ENCODE peak calls at places on chromosomes 6 and 20, in four cellular contexts. One of them, this sample, is unnamed.

GRCh38 chr6:109197061-109197460 is 101.8 kb downstream of the CEP57L1 start:
- DNase-seq in ureter: no peak
- DNase-seq in SW 1271: no peak
- DNase-seq in AG08396: no peak
- DNase-seq in this sample: no peak

GRCh38 chr6:11393713-11394627 is 143.6 kb upstream of the TMEM170B start:
- DNase-seq in AG08396: peak
- DNase-seq in ureter: no peak
- DNase-seq in SW 1271: no peak
- DNase-seq in this sample: no peak

GRCh38 chr20:1861347-1861987 is 33.7 kb upstream of the SIRPA start:
- DNase-seq in ureter: no peak
- DNase-seq in AG08396: no peak
- DNase-seq in SW 1271: no peak
- DNase-seq in this sample: no peak

GRCh38 chr6:36827261-36828079 is 11.8 kb downstream of the CPNE5 start:
- DNase-seq in SW 1271: no peak
- DNase-seq in AG08396: peak
- DNase-seq in ureter: no peak
- DNase-seq in this sample: peak

GRCh38 chr6:167913699-167914098 is 83.8 kb upstream of the KIF25 start:
- DNase-seq in AG08396: no peak
- DNase-seq in ureter: no peak
- DNase-seq in SW 1271: no peak
- DNase-seq in this sample: no peak

GRCh38 chr6:74073429-74073828 is 377.4 kb downstream of the CD109 start:
- DNase-seq in ureter: no peak
- DNase-seq in AG08396: peak
- DNase-seq in SW 1271: no peak
- DNase-seq in this sample: no peak

GRCh38 chr6:136607932-136608772 is 57.9 kb upstream of the MAP7 start:
- DNase-seq in SW 1271: peak
- DNase-seq in ureter: peak
- DNase-seq in AG08396: peak
- DNase-seq in this sample: peak

GRCh38 chr6:22980446-22980845 is 411.1 kb downstream of the HDGFL1 start:
- DNase-seq in AG08396: no peak
- DNase-seq in ureter: no peak
- DNase-seq in SW 1271: no peak
- DNase-seq in this sample: no peak

GRCh38 chr20:7585126-7585679 is 355.1 kb downstream of the HAO1 start:
- DNase-seq in SW 1271: no peak
- DNase-seq in ureter: no peak
- DNase-seq in AG08396: no peak
- DNase-seq in this sample: no peak

GRCh38 chr20:33653218-33653899 is 8.8 kb upstream of the C20orf144 start:
- DNase-seq in AG08396: peak
- DNase-seq in SW 1271: peak
- DNase-seq in ureter: no peak
- DNase-seq in this sample: peak

GRCh38 chr6:68282646-68283045 is 352.4 kb upstream of the ADGRB3 start:
- DNase-seq in SW 1271: no peak
- DNase-seq in ureter: no peak
- DNase-seq in AG08396: no peak
- DNase-seq in this sample: no peak

GRCh38 chr6:37381579-37381978 is 27.8 kb downstream of the RNF8 start:
- DNase-seq in ureter: no peak
- DNase-seq in AG08396: peak
- DNase-seq in SW 1271: peak
- DNase-seq in this sample: peak

GRCh38 chr20:63978319-63979220 is 872 bp downstream of the SAMD10 start:
- DNase-seq in SW 1271: peak
- DNase-seq in ureter: peak
- DNase-seq in AG08396: no peak
- DNase-seq in this sample: peak

GRCh38 chr6:34035161-34035560 is 110.7 kb downstream of the GRM4 start:
- DNase-seq in SW 1271: no peak
- DNase-seq in ureter: no peak
- DNase-seq in AG08396: no peak
- DNase-seq in this sample: no peak

GRCh38 chr6:15628499-15629131 is 34.2 kb downstream of the DTNBP1 start:
- DNase-seq in SW 1271: no peak
- DNase-seq in AG08396: peak
- DNase-seq in ureter: no peak
- DNase-seq in this sample: peak

GRCh38 chr6:2102316-2102883 is 143.0 kb downstream of the GMDS start:
- DNase-seq in SW 1271: no peak
- DNase-seq in AG08396: no peak
- DNase-seq in ureter: no peak
- DNase-seq in this sample: no peak